ENCODE peak calls at places on chromosomes 5 and 9, in nine cellular contexts. B is stomach, Y is GM23338, C is heart left ventricle, O is endothelial cell of umbilical vein, I is astrocyte, U is HepG2, N is IMR-90, V is upper lobe of right lung. H is an unnamed sample. For H3K4me1, the result is how much of the 10 kb centered on the place peaks cover.

GRCh38 chr5:10387690-10388089 is 34.2 kb downstream of the MARCHF6 start:
- DNase-seq in U (no peak), O (no peak), N (peak), I (peak), C (no peak), V (no peak), Y (no peak), B (no peak), H (no peak)

GRCh38 chr9:88342246-88342645 is 46.0 kb upstream of the SPIN1 start:
- DNase-seq in V (no peak), U (no peak), C (no peak), O (no peak), B (no peak), N (peak), Y (no peak), I (peak), H (no peak)

GRCh38 chr9:26809795-26810194 is 82.8 kb downstream of the CAAP1 start:
- DNase-seq in C (no peak), Y (no peak), V (no peak), N (peak), O (no peak), I (peak), B (no peak), U (no peak), H (no peak)

GRCh38 chr9:37486616-37487544 is 1.1 kb downstream of the POLR1E start:
- DNase-seq in V (no peak), B (no peak), N (peak), U (no peak), O (no peak), Y (no peak), I (peak), C (no peak), H (peak)

GRCh38 chr9:92482336-92482735 is at the start of gene ASPN:
- DNase-seq in U (no peak), O (no peak), V (no peak), I (peak), B (no peak), N (peak), C (no peak), Y (no peak), H (no peak)

GRCh38 chr9:96048116-96048953 is 172.8 kb downstream of the ERCC6L2 start:
- DNase-seq in B (peak), U (peak), O (peak), I (no peak), N (no peak), Y (peak), V (no peak), C (no peak), H (no peak)

GRCh38 chr9:36878986-36879982 is 154.8 kb downstream of the PAX5 start:
- DNase-seq in Y (no peak), U (no peak), N (no peak), O (no peak), B (no peak), I (no peak), V (no peak), C (no peak), H (no peak)

GRCh38 chr9:137722481-137722880 is 103.7 kb downstream of the EHMT1 start:
- DNase-seq in N (no peak), C (no peak), I (no peak), O (no peak), U (no peak), Y (no peak), V (no peak), B (no peak), H (no peak)

GRCh38 chr5:78985407-78986223 is 505 bp upstream of the ARSB start:
- DNase-seq in I (peak), B (peak), C (no peak), U (peak), O (peak), Y (peak), N (peak), V (no peak), H (peak)

GRCh38 chr5:53369681-53370080 is 110.7 kb upstream of the FST start:
- DNase-seq in I (peak), N (no peak), C (no peak), Y (no peak), V (no peak), B (no peak), U (no peak), O (no peak), H (no peak)

GRCh38 chr9:85702881-85703280 is 38.9 kb downstream of the AGTPBP1 start:
- DNase-seq in N (no peak), I (no peak), O (no peak), C (no peak), U (no peak), Y (no peak), B (no peak), V (no peak), H (no peak)

GRCh38 chr9:130245474-130245873 is 20.1 kb upstream of the HMCN2 start:
- DNase-seq in O (no peak), I (no peak), N (no peak), U (no peak), Y (no peak), V (no peak), B (no peak), C (no peak), H (no peak)

GRCh38 chr9:86983260-86984255 is 36.3 kb upstream of the GAS1 start:
- DNase-seq in Y (no peak), N (peak), V (no peak), I (peak), O (no peak), U (no peak), B (no peak), C (no peak), H (no peak)

GRCh38 chr5:73648490-73648889 is 22.5 kb downstream of the ARHGEF28 start:
- DNase-seq in C (no peak), U (no peak), B (no peak), Y (no peak), V (no peak), I (no peak), N (no peak), O (no peak), H (no peak)
- H3K4me1 ChIP-seq in C (under half), U (under half), B (under half), Y (under half), V (under half), I (under half), N (under half), O (under half), H (under half)

DNA sequence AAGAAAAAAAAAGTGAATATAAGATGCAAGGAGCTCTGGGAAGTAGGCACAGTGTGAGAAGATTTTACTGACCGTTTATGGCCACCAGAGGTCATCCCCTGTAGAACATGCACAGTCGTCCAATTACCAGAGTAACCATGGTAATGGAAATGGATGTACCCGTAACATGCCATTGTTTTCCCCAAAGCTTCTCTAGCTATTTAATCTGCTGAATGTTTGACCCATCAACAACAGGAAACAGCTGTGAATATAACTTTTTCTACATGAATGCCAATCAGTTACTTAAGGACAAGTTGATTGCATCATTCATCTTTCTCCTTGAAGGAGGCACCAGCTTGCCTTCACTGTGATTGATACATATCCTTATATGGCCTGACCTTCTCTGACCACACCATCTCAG is 1967.0 kb upstream of the CDH9 start:
- DNase-seq in O (no peak), N (no peak), U (peak), Y (peak), I (no peak), C (no peak), B (no peak), V (no peak), H (no peak)
- TF ChIP-seq CTCF in O (no peak), N (no peak), U (peak), Y (peak), I (no peak), C (no peak), B (no peak), V (no peak), H (no peak)

GRCh38 chr5:179694561-179694960 is 4.2 kb upstream of the CANX start:
- DNase-seq in Y (no peak), V (no peak), C (no peak), N (no peak), B (no peak), U (no peak), O (no peak), I (no peak), H (no peak)

GRCh38 chr5:179698935-179699639 is at the start of gene CANX:
- DNase-seq in O (peak), U (no peak), I (no peak), V (no peak), N (no peak), B (no peak), Y (peak), C (no peak), H (no peak)

GRCh38 chr5:179697108-179697507 is 1.7 kb upstream of the CANX start:
- DNase-seq in C (no peak), U (no peak), B (no peak), I (no peak), N (no peak), Y (no peak), V (no peak), O (no peak), H (no peak)

GRCh38 chr5:179697993-179698934 is 503 bp upstream of the CANX start:
- DNase-seq in O (peak), I (peak), N (peak), V (peak), Y (peak), B (peak), C (peak), U (peak), H (peak)

DNA sequence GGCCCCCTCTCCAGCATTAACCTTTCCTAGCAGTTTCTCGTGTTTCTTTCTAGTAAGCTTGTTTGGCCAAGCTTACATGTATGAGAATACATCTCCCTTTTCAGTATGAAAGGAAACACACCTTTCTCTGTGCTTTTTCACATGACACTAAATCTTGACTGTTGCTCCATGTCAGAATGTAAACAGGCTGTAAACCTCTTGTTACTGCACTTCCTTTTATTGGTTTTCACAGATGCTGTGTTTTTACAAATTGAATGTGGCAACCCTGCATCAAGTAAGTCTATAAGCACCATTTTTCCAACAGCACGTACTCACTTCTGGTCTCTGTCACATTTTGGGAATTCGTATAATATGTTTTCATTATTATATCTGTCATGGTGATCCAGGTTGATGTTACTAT is 2.2 kb upstream of the CANX start:
- DNase-seq in C (no peak), I (no peak), Y (no peak), O (no peak), U (no peak), N (no peak), V (no peak), B (no peak), H (no peak)
- H3K4me1 ChIP-seq in C (under half), I (under half), Y (under half), O (under half), U (under half), N (under half), V (under half), B (under half), H (under half)

GRCh38 chr9:24242599-24242998 is 303.1 kb downstream of the IZUMO3 start:
- DNase-seq in O (no peak), B (no peak), I (no peak), V (no peak), Y (no peak), C (no peak), U (no peak), N (no peak), H (no peak)

GRCh38 chr9:24245988-24246387 is 299.7 kb downstream of the IZUMO3 start:
- DNase-seq in C (no peak), U (no peak), Y (peak), N (peak), O (no peak), V (no peak), I (no peak), B (no peak), H (no peak)
- TF ChIP-seq CTCF in C (no peak), U (no peak), Y (peak), N (peak), O (peak), V (peak), I (peak), B (no peak), H (peak)

GRCh38 chr5:167785106-167785505 is 506.3 kb upstream of the WWC1 start:
- DNase-seq in O (no peak), Y (no peak), U (no peak), B (no peak), I (no peak), C (no peak), N (no peak), V (no peak), H (no peak)
- H3K4me1 ChIP-seq in O (under half), Y (under half), U (under half), B (under half), I (under half), C (under half), N (under half), V (under half), H (under half)

GRCh38 chr5:171747061-171747859 is 38.4 kb upstream of the SMIM23 start:
- DNase-seq in U (no peak), O (no peak), C (no peak), I (no peak), V (no peak), N (no peak), Y (no peak), B (no peak), H (no peak)
- TF ChIP-seq CTCF in U (no peak), O (no peak), C (no peak), I (no peak), V (no peak), N (no peak), Y (no peak), B (no peak), H (no peak)